ENCODE peak calls at places on chromosomes 12 and 14, in four cellular contexts. One of them, this sample, is unnamed.

GRCh38 chr14:68569546-68569908 is 223.3 kb downstream of the ZFP36L1 start:
- DNase-seq in WTC11: no peak
- DNase-seq in K562: no peak
- DNase-seq in HepG2: no peak
- DNase-seq in this sample: no peak

GRCh38 chr14:67413806-67414769 is 2.1 kb upstream of the PLEK2 start:
- DNase-seq in WTC11: no peak
- DNase-seq in K562: peak
- DNase-seq in HepG2: peak
- DNase-seq in this sample: peak

GRCh38 chr12:1573960-1574862 is 20.2 kb downstream of the FBXL14 start:
- DNase-seq in WTC11: no peak
- DNase-seq in K562: no peak
- DNase-seq in HepG2: no peak
- DNase-seq in this sample: no peak

GRCh38 chr14:88473791-88474190 is 81.0 kb downstream of the PTPN21 start:
- DNase-seq in WTC11: no peak
- DNase-seq in K562: no peak
- DNase-seq in HepG2: peak
- DNase-seq in this sample: no peak

GRCh38 chr12:27564612-27565213 is 40.7 kb downstream of the PPFIBP1 start:
- DNase-seq in WTC11: no peak
- DNase-seq in K562: no peak
- DNase-seq in HepG2: no peak
- DNase-seq in this sample: no peak

GRCh38 chr12:77814361-77814760 is 16.3 kb upstream of the NAV3 start:
- DNase-seq in WTC11: no peak
- DNase-seq in K562: no peak
- DNase-seq in HepG2: no peak
- DNase-seq in this sample: no peak

GRCh38 chr12:28955491-28955890 is 193.6 kb upstream of the FAR2 start:
- DNase-seq in WTC11: no peak
- DNase-seq in K562: no peak
- DNase-seq in HepG2: no peak
- DNase-seq in this sample: no peak

GRCh38 chr12:58283553-58283952 is 342.2 kb downstream of the ATP23 start:
- DNase-seq in WTC11: no peak
- DNase-seq in K562: no peak
- DNase-seq in HepG2: no peak
- DNase-seq in this sample: no peak

GRCh38 chr12:127411981-127412380 is 855.0 kb upstream of the TMEM132C start:
- DNase-seq in WTC11: no peak
- DNase-seq in K562: peak
- DNase-seq in HepG2: no peak
- DNase-seq in this sample: no peak

GRCh38 chr14:23104591-23105347 is at the start of gene CIROP:
- DNase-seq in WTC11: no peak
- DNase-seq in K562: no peak
- DNase-seq in HepG2: no peak
- DNase-seq in this sample: no peak

GRCh38 chr12:29066061-29066588 is 83.0 kb upstream of the FAR2 start:
- DNase-seq in WTC11: no peak
- DNase-seq in K562: no peak
- DNase-seq in HepG2: no peak
- DNase-seq in this sample: no peak

GRCh38 chr12:22672951-22673350 is 48.0 kb downstream of the ETNK1 start:
- DNase-seq in WTC11: no peak
- DNase-seq in K562: no peak
- DNase-seq in HepG2: no peak
- DNase-seq in this sample: no peak

GRCh38 chr14:68549966-68550705 is 242.7 kb downstream of the ZFP36L1 start:
- DNase-seq in WTC11: no peak
- DNase-seq in K562: no peak
- DNase-seq in HepG2: no peak
- DNase-seq in this sample: no peak

GRCh38 chr12:65537978-65538377 is 259.5 kb downstream of the MSRB3 start:
- DNase-seq in WTC11: no peak
- DNase-seq in K562: no peak
- DNase-seq in HepG2: no peak
- DNase-seq in this sample: no peak

GRCh38 chr12:58564721-58565120 is 355.6 kb downstream of the LRIG3 start:
- DNase-seq in WTC11: no peak
- DNase-seq in K562: no peak
- DNase-seq in HepG2: no peak
- DNase-seq in this sample: no peak

GRCh38 chr14:97306785-97307246 is 509.6 kb downstream of the VRK1 start:
- DNase-seq in WTC11: no peak
- DNase-seq in K562: no peak
- DNase-seq in HepG2: no peak
- DNase-seq in this sample: no peak

GRCh38 chr14:58663494-58664111 is 25.8 kb downstream of the DACT1 start:
- DNase-seq in WTC11: no peak
- DNase-seq in K562: no peak
- DNase-seq in HepG2: no peak
- DNase-seq in this sample: no peak

GRCh38 chr12:12294215-12295005 is 27.6 kb upstream of the LRP6 start:
- DNase-seq in WTC11: peak
- DNase-seq in K562: no peak
- DNase-seq in HepG2: no peak
- DNase-seq in this sample: no peak
- TF ChIP-seq ELF4 in WTC11: no peak
- TF ChIP-seq ELF4 in K562: no peak
- TF ChIP-seq ELF4 in HepG2: no peak
- TF ChIP-seq ELF4 in this sample: no peak

GRCh38 chr12:112178796-112179195 is 53.4 kb downstream of the TRAFD1 start:
- DNase-seq in WTC11: no peak
- DNase-seq in K562: no peak
- DNase-seq in HepG2: no peak
- DNase-seq in this sample: no peak
- TF ChIP-seq ELF4 in WTC11: no peak
- TF ChIP-seq ELF4 in K562: no peak
- TF ChIP-seq ELF4 in HepG2: no peak
- TF ChIP-seq ELF4 in this sample: no peak

DNA sequence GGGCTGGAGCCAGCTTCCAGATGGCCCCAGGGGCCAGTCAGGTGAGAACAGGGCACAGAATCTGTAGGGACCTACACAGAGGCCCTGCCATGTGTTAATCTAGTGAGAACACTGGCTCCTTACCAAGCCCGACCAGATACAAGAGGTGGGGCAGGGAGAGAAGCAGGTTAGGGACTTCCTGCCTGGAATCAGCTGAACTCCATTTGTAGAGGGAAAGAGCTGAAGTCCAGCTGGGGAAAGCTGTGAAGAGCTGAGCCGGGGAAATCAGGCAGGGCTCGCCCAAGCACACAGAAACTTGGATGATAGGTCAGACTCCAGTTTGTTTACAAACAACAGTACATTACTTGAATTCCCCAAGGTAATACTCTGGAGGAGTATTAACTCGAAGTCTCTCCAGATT is 46.7 kb downstream of the PTGER2 start:
- DNase-seq in WTC11: no peak
- DNase-seq in K562: no peak
- DNase-seq in HepG2: no peak
- DNase-seq in this sample: no peak
- TF ChIP-seq ELF4 in WTC11: no peak
- TF ChIP-seq ELF4 in K562: no peak
- TF ChIP-seq ELF4 in HepG2: no peak
- TF ChIP-seq ELF4 in this sample: no peak

DNA sequence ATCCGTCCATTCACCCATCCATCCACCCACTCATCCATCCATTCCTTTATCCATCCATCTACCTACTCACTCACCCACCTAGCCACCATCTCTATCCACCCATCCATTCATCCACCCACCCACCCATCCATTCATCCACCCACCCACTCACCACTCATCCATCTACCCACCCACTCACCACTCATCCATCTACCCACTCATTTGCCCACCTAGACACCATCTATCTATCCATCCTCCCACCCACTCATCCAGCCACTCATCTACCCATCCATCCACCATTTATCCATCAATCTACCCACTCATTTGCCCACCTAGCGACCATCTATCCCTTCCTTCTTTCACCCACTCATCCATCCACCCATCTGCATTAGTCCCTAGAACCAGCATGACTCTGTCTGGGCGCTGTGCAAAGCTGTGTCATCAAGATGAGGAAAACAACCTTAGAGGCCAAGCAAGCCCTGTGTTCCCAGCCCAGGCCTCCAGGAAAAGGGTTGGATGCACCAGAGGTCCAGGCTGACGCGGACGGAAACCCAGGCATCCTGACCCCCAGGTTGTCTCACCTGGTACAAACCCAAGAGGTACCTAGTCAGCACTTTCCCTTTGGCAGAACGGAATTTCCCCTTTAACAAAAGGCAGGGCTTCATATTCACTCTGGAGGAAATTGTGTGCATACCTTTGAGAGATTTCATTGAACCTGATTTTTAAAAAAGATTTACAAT is 73.7 kb downstream of the NOC4L start:
- DNase-seq in WTC11: no peak
- DNase-seq in K562: no peak
- DNase-seq in HepG2: no peak
- DNase-seq in this sample: no peak
- TF ChIP-seq ELF4 in WTC11: no peak
- TF ChIP-seq ELF4 in K562: no peak
- TF ChIP-seq ELF4 in HepG2: no peak
- TF ChIP-seq ELF4 in this sample: no peak

DNA sequence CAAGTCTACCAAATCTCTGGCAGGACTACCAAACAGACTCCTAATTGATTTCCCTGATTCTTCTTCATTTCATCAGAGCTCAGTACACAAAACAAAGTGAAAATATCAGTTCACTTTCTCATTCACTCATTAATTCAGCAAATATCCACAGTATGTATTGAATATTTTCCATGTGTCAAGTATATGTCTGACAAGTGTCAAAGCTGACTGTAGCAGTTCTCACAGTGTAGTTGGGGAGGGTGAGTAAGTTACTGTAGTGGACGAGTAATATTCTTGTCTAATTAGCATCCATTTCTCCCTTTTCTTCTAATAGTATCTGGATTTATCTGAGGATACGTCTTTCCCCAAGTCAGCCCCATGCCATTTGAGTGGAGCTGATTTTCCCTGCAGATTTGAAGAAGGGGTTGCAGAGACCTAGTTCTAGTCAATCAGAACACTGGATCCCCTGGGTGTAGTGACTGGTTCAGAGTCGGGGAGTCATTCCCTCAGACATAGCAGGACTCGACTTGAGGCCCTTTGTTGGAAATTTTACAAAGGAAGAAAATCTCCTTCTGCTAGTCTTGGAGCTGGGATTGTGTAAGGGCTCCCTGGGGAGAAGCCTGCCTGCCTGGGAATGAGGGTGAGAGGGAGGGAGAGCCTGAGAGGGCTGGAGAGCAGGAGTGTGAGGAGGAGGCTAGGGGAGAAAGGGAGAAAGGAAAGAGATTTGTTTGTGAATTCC is 51.4 kb downstream of the GRIP1 start:
- DNase-seq in WTC11: peak
- DNase-seq in K562: no peak
- DNase-seq in HepG2: no peak
- DNase-seq in this sample: no peak
- TF ChIP-seq ELF4 in WTC11: no peak
- TF ChIP-seq ELF4 in K562: no peak
- TF ChIP-seq ELF4 in HepG2: no peak
- TF ChIP-seq ELF4 in this sample: no peak

DNA sequence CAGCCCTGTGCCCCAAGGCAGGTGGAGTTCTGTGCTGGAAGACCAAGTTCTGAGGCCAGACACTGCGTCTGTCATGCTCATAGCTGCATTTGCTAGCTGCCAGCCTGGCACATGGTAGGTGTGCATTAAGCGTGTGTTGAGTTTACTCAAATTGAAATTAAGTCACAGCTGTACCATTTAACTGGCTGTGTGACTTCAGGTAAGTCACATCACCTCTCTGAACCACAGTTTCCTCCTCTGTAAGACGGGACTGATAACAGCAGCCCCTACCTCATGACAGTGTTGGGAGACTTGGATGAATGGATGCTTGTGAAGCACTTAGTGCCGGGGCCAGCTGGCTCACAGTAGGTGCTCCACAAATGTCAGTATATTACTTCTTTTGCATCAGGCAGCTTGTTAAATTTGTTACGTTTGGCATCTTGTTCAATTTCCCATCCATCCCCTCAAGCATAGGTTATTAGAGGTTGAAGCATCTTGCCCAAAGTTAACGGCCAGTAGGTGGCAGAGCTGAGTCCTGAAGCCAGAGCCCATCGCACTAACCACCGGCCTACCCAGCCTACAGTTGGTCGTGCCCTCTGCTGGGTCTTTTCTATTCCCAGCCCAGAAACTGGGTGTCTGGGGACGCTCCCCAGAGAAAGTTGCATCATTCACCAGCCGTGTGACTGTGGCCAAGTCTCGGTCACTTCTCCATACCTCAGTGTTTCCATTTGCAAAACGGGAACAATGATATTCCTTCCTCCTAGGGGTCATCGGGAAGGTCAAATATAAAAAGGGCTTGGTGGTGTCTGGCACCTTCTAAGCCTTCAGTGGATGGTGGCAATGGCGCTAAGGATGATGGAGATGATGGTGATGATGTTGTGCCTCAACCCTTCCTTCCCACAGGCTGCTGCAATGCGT is 4.5 kb downstream of the DAO start:
- DNase-seq in WTC11: peak
- DNase-seq in K562: peak
- DNase-seq in HepG2: peak
- DNase-seq in this sample: peak
- TF ChIP-seq ELF4 in WTC11: no peak
- TF ChIP-seq ELF4 in K562: no peak
- TF ChIP-seq ELF4 in HepG2: no peak
- TF ChIP-seq ELF4 in this sample: no peak

DNA sequence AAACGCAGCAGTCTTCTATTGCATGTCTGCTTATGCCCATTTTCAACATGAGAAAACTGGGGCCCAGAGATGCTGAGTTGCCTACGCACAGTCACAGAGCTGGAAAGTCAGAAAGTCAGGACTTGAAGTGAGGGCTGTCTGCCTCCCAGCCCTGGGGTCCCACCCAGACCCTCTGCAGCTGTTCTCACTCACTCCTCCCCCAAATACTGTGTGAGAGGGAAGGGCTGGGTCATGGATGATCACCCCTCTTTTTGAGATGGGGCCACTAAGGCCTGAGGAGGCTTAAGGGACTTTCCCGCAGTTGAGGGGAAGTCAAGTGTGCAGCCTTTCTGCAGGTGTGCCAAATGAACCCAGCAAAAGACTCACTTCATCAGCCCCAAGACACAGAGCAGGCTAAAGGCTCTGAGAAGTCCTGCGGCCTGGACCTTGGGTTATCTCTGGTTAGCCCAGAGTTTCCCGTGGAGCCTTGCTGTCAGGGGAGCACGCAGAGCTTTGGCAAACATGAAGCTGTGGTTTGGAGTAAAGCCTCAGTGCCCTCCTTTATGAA is 18.7 kb downstream of the DTX1 start:
- DNase-seq in WTC11: no peak
- DNase-seq in K562: no peak
- DNase-seq in HepG2: no peak
- DNase-seq in this sample: no peak
- TF ChIP-seq ELF4 in WTC11: no peak
- TF ChIP-seq ELF4 in K562: no peak
- TF ChIP-seq ELF4 in HepG2: no peak
- TF ChIP-seq ELF4 in this sample: no peak